ENCODE peak calls at places on chromosomes 16 and 17, in seven cellular contexts. Y is stomach, L is transverse colon, V is spleen, Z is H1, D is GM23338, C is HL-60. N is an unnamed sample.

GRCh38 chr17:70905796-70906195 is 736.5 kb downstream of the KCNJ2 start:
- DNase-seq in Y (no peak), C (no peak), D (no peak), L (no peak), V (no peak), Z (no peak), N (no peak)

GRCh38 chr17:73021771-73022170 is 70.7 kb downstream of the SLC39A11 start:
- DNase-seq in Z (no peak), L (no peak), D (no peak), C (no peak), V (no peak), Y (no peak), N (no peak)

GRCh38 chr16:49465661-49466528 is 92.3 kb downstream of the C16orf78 start:
- DNase-seq in Y (peak), Z (peak), C (no peak), D (no peak), V (peak), L (no peak), N (peak)

GRCh38 chr17:21843951-21844590 is 151.7 kb downstream of the KCNJ18 start:
- DNase-seq in L (no peak), V (no peak), D (no peak), Y (no peak), Z (no peak), C (no peak), N (no peak)

GRCh38 chr16:83307206-83307990 is 500.4 kb upstream of the HSBP1 start:
- DNase-seq in Y (no peak), V (no peak), C (no peak), Z (no peak), L (no peak), D (no peak), N (no peak)

GRCh38 chr17:924711-925480 is 54.7 kb downstream of the NXN start:
- DNase-seq in L (no peak), Y (peak), C (no peak), D (peak), V (no peak), Z (no peak), N (no peak)

GRCh38 chr17:72122668-72123495 is 2.1 kb downstream of the SOX9 start:
- DNase-seq in D (peak), Z (peak), C (no peak), L (peak), Y (peak), V (no peak), N (no peak)

GRCh38 chr16:76226011-76226410 is 51.2 kb upstream of the CNTNAP4 start:
- DNase-seq in Z (no peak), Y (no peak), L (no peak), V (no peak), D (no peak), C (no peak), N (no peak)

GRCh38 chr17:50265690-50266306 is 8.5 kb upstream of the TMEM92 start:
- DNase-seq in D (no peak), C (no peak), Z (no peak), Y (no peak), V (peak), L (no peak), N (no peak)

GRCh38 chr16:88447881-88448280 is 5.2 kb upstream of the ZFPM1 start:
- DNase-seq in Z (no peak), D (no peak), V (no peak), L (no peak), C (no peak), Y (no peak), N (no peak)

GRCh38 chr16:87586201-87586782 is 16.0 kb upstream of the JPH3 start:
- DNase-seq in L (no peak), V (no peak), D (no peak), Z (no peak), Y (no peak), C (no peak), N (no peak)

GRCh38 chr16:24499193-24499814 is 40.1 kb upstream of the RBBP6 start:
- DNase-seq in Z (peak), C (peak), L (peak), Y (no peak), V (no peak), D (peak), N (no peak)

GRCh38 chr16:53892155-53892554 is 188.2 kb downstream of the FTO start:
- DNase-seq in D (peak), C (peak), Y (peak), Z (peak), L (peak), V (no peak), N (no peak)

GRCh38 chr17:78016852-78017251 is 58.3 kb downstream of the TNRC6C start:
- DNase-seq in Y (no peak), Z (no peak), C (no peak), L (no peak), V (no peak), D (no peak), N (no peak)

GRCh38 chr17:45374501-45374900 is 57.7 kb upstream of the MAP3K14 start:
- DNase-seq in Y (no peak), C (no peak), L (no peak), V (no peak), Z (no peak), D (no peak), N (no peak)

GRCh38 chr16:1812732-1813163 is 13.9 kb downstream of the HAGH start:
- DNase-seq in D (peak), L (peak), Z (no peak), C (peak), V (peak), Y (peak), N (peak)

GRCh38 chr17:8019665-8020064 is 17.2 kb downstream of the GUCY2D start:
- DNase-seq in Y (peak), C (no peak), D (no peak), Z (no peak), L (no peak), V (peak), N (no peak)

GRCh38 chr17:59108400-59109102 is 1.9 kb upstream of the TRIM37 start:
- DNase-seq in Y (no peak), Z (no peak), D (no peak), V (no peak), C (no peak), L (no peak), N (no peak)

GRCh38 chr17:59107306-59107670 is 608 bp upstream of the TRIM37 start:
- DNase-seq in Y (no peak), C (no peak), D (no peak), V (no peak), L (no peak), Z (no peak), N (no peak)

GRCh38 chr17:59110973-59111372 is 4.3 kb upstream of the TRIM37 start:
- DNase-seq in V (no peak), D (no peak), C (no peak), L (no peak), Z (no peak), Y (no peak), N (no peak)

GRCh38 chr17:59105852-59106462 is 723 bp downstream of the TRIM37 start:
- DNase-seq in C (peak), Z (no peak), V (peak), D (peak), Y (peak), L (peak), N (peak)

GRCh38 chr17:59106463-59107305 is at the start of gene TRIM37:
- DNase-seq in D (peak), Z (peak), L (peak), C (peak), Y (peak), V (peak), N (peak)
- TF ChIP-seq CTCF in D (no peak), Z (no peak), L (no peak), C (no peak), Y (no peak), V (peak), N (no peak)

GRCh38 chr16:47460755-47461597 is at the start of the genes ITFG1 and PHKB:
- DNase-seq in L (peak), C (peak), V (peak), Z (peak), D (peak), Y (peak), N (peak)
- TF ChIP-seq POLR2AphosphoS5 in L (no peak), C (peak), V (peak), Z (peak), D (peak), Y (peak), N (peak)

DNA sequence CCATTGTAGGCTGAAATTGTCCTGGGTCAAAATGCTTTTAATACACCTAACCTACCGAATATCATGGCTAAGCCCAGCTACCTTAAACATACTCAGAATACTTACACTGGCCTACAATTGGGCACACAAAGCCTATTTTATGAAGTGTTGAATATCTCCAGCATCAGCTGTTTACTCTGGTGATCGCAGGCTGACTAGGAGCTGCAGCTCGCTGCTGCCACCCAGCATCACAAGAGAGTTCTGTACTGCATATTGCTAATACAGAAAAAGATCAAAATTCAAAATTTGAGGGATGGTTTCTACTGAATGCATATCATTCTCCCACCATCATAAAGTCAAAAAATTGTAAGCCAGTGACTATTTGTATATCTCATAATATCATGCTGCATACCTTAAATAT is 55.3 kb downstream of the ULK2 start:
- DNase-seq in D (peak), Z (no peak), C (no peak), L (no peak), V (no peak), Y (no peak), N (no peak)
- TF ChIP-seq CTCF in D (peak), Z (peak), C (no peak), L (no peak), V (no peak), Y (no peak), N (no peak)

GRCh38 chr17:9169116-9169515 is 147.8 kb downstream of the NTN1 start:
- DNase-seq in D (no peak), V (no peak), Y (no peak), C (no peak), Z (no peak), L (no peak), N (no peak)

GRCh38 chr17:9170336-9170735 is 149.0 kb downstream of the NTN1 start:
- DNase-seq in Y (no peak), Z (no peak), L (no peak), V (no peak), C (no peak), D (no peak), N (no peak)

GRCh38 chr17:9170822-9171221 is 149.5 kb downstream of the NTN1 start:
- DNase-seq in L (peak), V (no peak), C (no peak), Z (no peak), D (peak), Y (no peak), N (no peak)

GRCh38 chr17:9162275-9162985 is 141.1 kb downstream of the NTN1 start:
- DNase-seq in Z (peak), Y (no peak), L (no peak), V (no peak), C (no peak), D (peak), N (no peak)

GRCh38 chr17:9166678-9167077 is 145.4 kb downstream of the NTN1 start:
- DNase-seq in D (no peak), C (no peak), L (no peak), Y (no peak), Z (no peak), V (no peak), N (no peak)
- TF ChIP-seq POLR2AphosphoS5 in D (no peak), C (no peak), L (no peak), Y (no peak), Z (no peak), V (no peak), N (no peak)